ENCODE peak calls at places on chromosomes 5 and 9, in six cellular contexts. One of them, this sample, is unnamed.

GRCh38 chr9:119368681-119369581 is at the start of gene BRINP1:
- DNase-seq in HepG2: no peak
- DNase-seq in HCT116: no peak
- DNase-seq in K562: no peak
- DNase-seq in A549: peak
- DNase-seq in SK-N-SH: peak
- DNase-seq in this sample: peak

GRCh38 chr9:135951889-135952663 is 9.1 kb downstream of the UBAC1 start:
- DNase-seq in SK-N-SH: no peak
- DNase-seq in K562: peak
- DNase-seq in A549: no peak
- DNase-seq in HCT116: peak
- DNase-seq in HepG2: no peak
- DNase-seq in this sample: no peak

GRCh38 chr5:65818592-65818991 is 96.6 kb downstream of the NLN start:
- DNase-seq in HepG2: peak
- DNase-seq in SK-N-SH: peak
- DNase-seq in A549: peak
- DNase-seq in HCT116: no peak
- DNase-seq in K562: no peak
- DNase-seq in this sample: no peak

GRCh38 chr9:6877671-6878161 is 119.9 kb downstream of the KDM4C start:
- DNase-seq in HCT116: no peak
- DNase-seq in SK-N-SH: no peak
- DNase-seq in A549: peak
- DNase-seq in HepG2: peak
- DNase-seq in K562: no peak
- DNase-seq in this sample: no peak

GRCh38 chr9:13151489-13151888 is 128.0 kb downstream of the MPDZ start:
- DNase-seq in HCT116: no peak
- DNase-seq in K562: no peak
- DNase-seq in SK-N-SH: no peak
- DNase-seq in A549: no peak
- DNase-seq in HepG2: no peak
- DNase-seq in this sample: no peak

GRCh38 chr9:69120380-69121154 is 53.5 kb upstream of the TJP2 start:
- DNase-seq in HCT116: peak
- DNase-seq in SK-N-SH: no peak
- DNase-seq in A549: no peak
- DNase-seq in HepG2: peak
- DNase-seq in K562: no peak
- DNase-seq in this sample: peak

GRCh38 chr5:150398432-150399157 is 14.1 kb downstream of the CD74 start:
- DNase-seq in HepG2: no peak
- DNase-seq in K562: peak
- DNase-seq in SK-N-SH: no peak
- DNase-seq in HCT116: no peak
- DNase-seq in A549: peak
- DNase-seq in this sample: peak

GRCh38 chr9:534886-535285 is 306.6 kb upstream of the DMRT1 start:
- DNase-seq in HepG2: no peak
- DNase-seq in HCT116: no peak
- DNase-seq in SK-N-SH: no peak
- DNase-seq in A549: no peak
- DNase-seq in K562: no peak
- DNase-seq in this sample: no peak

GRCh38 chr5:153513171-153513570 is 22.7 kb downstream of the GRIA1 start:
- DNase-seq in HepG2: no peak
- DNase-seq in SK-N-SH: no peak
- DNase-seq in HCT116: no peak
- DNase-seq in K562: no peak
- DNase-seq in A549: no peak
- DNase-seq in this sample: no peak

GRCh38 chr5:139178948-139179347 is 19.2 kb downstream of the SIL1 start:
- DNase-seq in HCT116: no peak
- DNase-seq in HepG2: no peak
- DNase-seq in SK-N-SH: no peak
- DNase-seq in A549: no peak
- DNase-seq in K562: peak
- DNase-seq in this sample: peak

GRCh38 chr9:71909887-71910601 is 949 bp downstream of the ABHD17B start:
- DNase-seq in SK-N-SH: peak
- DNase-seq in K562: peak
- DNase-seq in HCT116: no peak
- DNase-seq in HepG2: peak
- DNase-seq in A549: peak
- DNase-seq in this sample: peak

GRCh38 chr9:9846538-9846937 is 766.3 kb downstream of the PTPRD start:
- DNase-seq in K562: no peak
- DNase-seq in HepG2: no peak
- DNase-seq in SK-N-SH: no peak
- DNase-seq in A549: no peak
- DNase-seq in HCT116: no peak
- DNase-seq in this sample: no peak

GRCh38 chr9:119004618-119004990 is 364.6 kb downstream of the BRINP1 start:
- DNase-seq in A549: peak
- DNase-seq in HepG2: peak
- DNase-seq in SK-N-SH: no peak
- DNase-seq in K562: no peak
- DNase-seq in HCT116: no peak
- DNase-seq in this sample: no peak

GRCh38 chr5:135846311-135846710 is 11.8 kb downstream of the SLC25A48 start:
- DNase-seq in HCT116: no peak
- DNase-seq in A549: no peak
- DNase-seq in SK-N-SH: no peak
- DNase-seq in K562: no peak
- DNase-seq in HepG2: no peak
- DNase-seq in this sample: no peak

GRCh38 chr9:116569111-116569510 is 118.0 kb upstream of the TRIM32 start:
- DNase-seq in A549: no peak
- DNase-seq in SK-N-SH: no peak
- DNase-seq in HCT116: no peak
- DNase-seq in K562: no peak
- DNase-seq in HepG2: no peak
- DNase-seq in this sample: no peak

GRCh38 chr5:81850932-81851331 is 100.0 kb upstream of the SSBP2 start:
- DNase-seq in K562: no peak
- DNase-seq in SK-N-SH: no peak
- DNase-seq in A549: no peak
- DNase-seq in HCT116: no peak
- DNase-seq in HepG2: no peak
- DNase-seq in this sample: no peak

GRCh38 chr9:99221266-99221622 is 498 bp downstream of the ALG2 start:
- DNase-seq in A549: no peak
- DNase-seq in HepG2: no peak
- DNase-seq in SK-N-SH: no peak
- DNase-seq in HCT116: no peak
- DNase-seq in K562: no peak
- DNase-seq in this sample: no peak

GRCh38 chr5:116947691-116948528 is 373.3 kb upstream of the SEMA6A start:
- DNase-seq in HepG2: peak
- DNase-seq in A549: peak
- DNase-seq in HCT116: peak
- DNase-seq in K562: peak
- DNase-seq in SK-N-SH: peak
- DNase-seq in this sample: peak

GRCh38 chr9:112874006-112874405 is 16.7 kb downstream of the SLC46A2 start:
- DNase-seq in HCT116: no peak
- DNase-seq in K562: no peak
- DNase-seq in A549: no peak
- DNase-seq in SK-N-SH: no peak
- DNase-seq in HepG2: no peak
- DNase-seq in this sample: no peak

GRCh38 chr9:136228107-136228875 is 17.3 kb downstream of the QSOX2 start:
- DNase-seq in SK-N-SH: no peak
- DNase-seq in HepG2: peak
- DNase-seq in A549: peak
- DNase-seq in HCT116: peak
- DNase-seq in K562: no peak
- DNase-seq in this sample: no peak

GRCh38 chr5:171451421-171451820 is 32.0 kb downstream of the FGF18 start:
- DNase-seq in HCT116: no peak
- DNase-seq in A549: no peak
- DNase-seq in HepG2: no peak
- DNase-seq in K562: no peak
- DNase-seq in SK-N-SH: no peak
- DNase-seq in this sample: no peak

GRCh38 chr5:98106116-98107088 is 667.1 kb upstream of the RGMB start:
- DNase-seq in K562: no peak
- DNase-seq in HCT116: no peak
- DNase-seq in SK-N-SH: no peak
- DNase-seq in HepG2: no peak
- DNase-seq in A549: no peak
- DNase-seq in this sample: no peak

GRCh38 chr5:107796797-107797196 is 126.1 kb upstream of the EFNA5 start:
- DNase-seq in A549: no peak
- DNase-seq in HCT116: no peak
- DNase-seq in SK-N-SH: no peak
- DNase-seq in K562: no peak
- DNase-seq in HepG2: no peak
- DNase-seq in this sample: no peak

GRCh38 chr5:42570946-42571625 is 147.8 kb downstream of the GHR start:
- DNase-seq in K562: no peak
- DNase-seq in HepG2: no peak
- DNase-seq in SK-N-SH: no peak
- DNase-seq in HCT116: no peak
- DNase-seq in A549: no peak
- DNase-seq in this sample: no peak

GRCh38 chr5:134541736-134542376 is 16.4 kb downstream of the JADE2 start:
- DNase-seq in A549: no peak
- DNase-seq in SK-N-SH: no peak
- DNase-seq in HepG2: no peak
- DNase-seq in K562: peak
- DNase-seq in HCT116: no peak
- DNase-seq in this sample: peak

GRCh38 chr5:73564644-73565165 is 734 bp downstream of the ANKRA2 start:
- DNase-seq in HCT116: no peak
- DNase-seq in HepG2: no peak
- DNase-seq in A549: no peak
- DNase-seq in SK-N-SH: peak
- DNase-seq in K562: peak
- DNase-seq in this sample: no peak

GRCh38 chr9:112112941-112113399 is 62.1 kb downstream of the SUSD1 start:
- DNase-seq in HepG2: peak
- DNase-seq in SK-N-SH: peak
- DNase-seq in A549: peak
- DNase-seq in HCT116: peak
- DNase-seq in K562: no peak
- DNase-seq in this sample: peak

GRCh38 chr9:98070704-98071103 is 14.2 kb downstream of the NANS start:
- DNase-seq in HepG2: no peak
- DNase-seq in SK-N-SH: no peak
- DNase-seq in K562: no peak
- DNase-seq in HCT116: no peak
- DNase-seq in A549: no peak
- DNase-seq in this sample: no peak

GRCh38 chr5:89110916-89111646 is 228.1 kb upstream of the MEF2C start:
- DNase-seq in SK-N-SH: no peak
- DNase-seq in HCT116: no peak
- DNase-seq in K562: no peak
- DNase-seq in HepG2: no peak
- DNase-seq in A549: no peak
- DNase-seq in this sample: no peak

GRCh38 chr5:153952893-153953292 is 85.8 kb downstream of the FAM114A2 start:
- DNase-seq in A549: no peak
- DNase-seq in HCT116: no peak
- DNase-seq in SK-N-SH: no peak
- DNase-seq in K562: no peak
- DNase-seq in HepG2: no peak
- DNase-seq in this sample: no peak

GRCh38 chr5:149937610-149938009 is 7.0 kb downstream of the PDE6A start:
- DNase-seq in K562: no peak
- DNase-seq in HCT116: no peak
- DNase-seq in HepG2: no peak
- DNase-seq in A549: peak
- DNase-seq in SK-N-SH: no peak
- DNase-seq in this sample: no peak

GRCh38 chr5:75037106-75037505 is 15.3 kb downstream of the GCNT4 start:
- DNase-seq in K562: no peak
- DNase-seq in SK-N-SH: no peak
- DNase-seq in HepG2: peak
- DNase-seq in HCT116: peak
- DNase-seq in A549: peak
- DNase-seq in this sample: no peak
- TF ChIP-seq REST in K562: no peak
- TF ChIP-seq REST in SK-N-SH: no peak
- TF ChIP-seq REST in HepG2: no peak
- TF ChIP-seq REST in HCT116: no peak
- TF ChIP-seq REST in A549: no peak
- TF ChIP-seq REST in this sample: no peak

DNA sequence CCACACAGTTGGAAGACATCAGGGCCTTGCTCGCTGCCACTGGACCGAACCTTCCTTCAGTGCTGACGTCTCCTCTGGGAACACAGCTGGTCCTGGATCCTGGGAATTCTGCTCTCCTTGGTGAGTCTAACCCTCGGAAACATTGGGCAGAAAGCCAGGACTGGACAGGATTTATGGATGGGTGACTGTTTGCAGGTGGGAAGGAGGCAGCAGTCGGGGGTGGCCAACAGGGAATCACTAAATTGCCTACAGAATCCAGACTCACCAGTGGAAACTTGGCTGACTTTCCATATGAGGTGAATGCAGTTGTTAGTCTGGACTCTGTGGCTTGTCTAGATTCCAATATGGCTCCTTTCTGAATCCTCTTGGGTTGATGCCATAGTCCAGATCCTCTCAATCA is 203.2 kb downstream of the SAXO1 start:
- DNase-seq in K562: no peak
- DNase-seq in A549: no peak
- DNase-seq in SK-N-SH: no peak
- DNase-seq in HCT116: no peak
- DNase-seq in HepG2: no peak
- DNase-seq in this sample: no peak
- TF ChIP-seq REST in K562: no peak
- TF ChIP-seq REST in A549: no peak
- TF ChIP-seq REST in SK-N-SH: no peak
- TF ChIP-seq REST in HCT116: no peak
- TF ChIP-seq REST in HepG2: no peak
- TF ChIP-seq REST in this sample: no peak

GRCh38 chr9:87579761-87580626 is 82.3 kb downstream of the DAPK1 start:
- DNase-seq in HepG2: no peak
- DNase-seq in A549: no peak
- DNase-seq in HCT116: no peak
- DNase-seq in K562: no peak
- DNase-seq in SK-N-SH: no peak
- DNase-seq in this sample: no peak
- TF ChIP-seq REST in HepG2: no peak
- TF ChIP-seq REST in A549: no peak
- TF ChIP-seq REST in HCT116: no peak
- TF ChIP-seq REST in K562: no peak
- TF ChIP-seq REST in SK-N-SH: no peak
- TF ChIP-seq REST in this sample: no peak

GRCh38 chr5:169637085-169637855 is at the start of gene DOCK2:
- DNase-seq in A549: no peak
- DNase-seq in HepG2: no peak
- DNase-seq in K562: peak
- DNase-seq in SK-N-SH: no peak
- DNase-seq in HCT116: no peak
- DNase-seq in this sample: peak
- TF ChIP-seq REST in A549: no peak
- TF ChIP-seq REST in HepG2: no peak
- TF ChIP-seq REST in K562: peak
- TF ChIP-seq REST in SK-N-SH: no peak
- TF ChIP-seq REST in HCT116: no peak
- TF ChIP-seq REST in this sample: no peak

GRCh38 chr9:107175039-107175438 is 108.0 kb upstream of the RAD23B start:
- DNase-seq in K562: no peak
- DNase-seq in HCT116: no peak
- DNase-seq in HepG2: no peak
- DNase-seq in A549: no peak
- DNase-seq in SK-N-SH: no peak
- DNase-seq in this sample: no peak
- TF ChIP-seq REST in K562: no peak
- TF ChIP-seq REST in HCT116: no peak
- TF ChIP-seq REST in HepG2: no peak
- TF ChIP-seq REST in A549: no peak
- TF ChIP-seq REST in SK-N-SH: no peak
- TF ChIP-seq REST in this sample: no peak

This sample was measured in GM23338.